ENCODE peak calls at places on chromosomes 16 and 17, in five cellular contexts. One of them, this sample, is unnamed.

GRCh38 chr17:68584904-68585303 is 16.3 kb downstream of the FAM20A start:
- DNase-seq in mucosa of descending colon: no peak
- DNase-seq in posterior vena cava: no peak
- DNase-seq in T-cell: no peak
- DNase-seq in mesothelial cell of epicardium: no peak
- DNase-seq in this sample: no peak

GRCh38 chr16:65414284-65414984 is 292.6 kb upstream of the CDH11 start:
- DNase-seq in posterior vena cava: no peak
- DNase-seq in mesothelial cell of epicardium: no peak
- DNase-seq in mucosa of descending colon: no peak
- DNase-seq in T-cell: no peak
- DNase-seq in this sample: no peak

GRCh38 chr16:3625911-3626732 is 14.7 kb upstream of the SLX4 start:
- DNase-seq in mucosa of descending colon: no peak
- DNase-seq in T-cell: no peak
- DNase-seq in mesothelial cell of epicardium: no peak
- DNase-seq in posterior vena cava: no peak
- DNase-seq in this sample: no peak

GRCh38 chr17:56699186-56699895 is 105.8 kb downstream of the NOG start:
- DNase-seq in posterior vena cava: peak
- DNase-seq in mucosa of descending colon: peak
- DNase-seq in mesothelial cell of epicardium: peak
- DNase-seq in T-cell: no peak
- DNase-seq in this sample: peak

GRCh38 chr16:56641166-56641565 is 2.7 kb downstream of the MT1A start:
- DNase-seq in mucosa of descending colon: no peak
- DNase-seq in mesothelial cell of epicardium: no peak
- DNase-seq in T-cell: no peak
- DNase-seq in posterior vena cava: no peak
- DNase-seq in this sample: no peak

GRCh38 chr17:73323622-73324455 is 12.0 kb upstream of the CDC42EP4 start:
- DNase-seq in T-cell: no peak
- DNase-seq in mucosa of descending colon: no peak
- DNase-seq in mesothelial cell of epicardium: no peak
- DNase-seq in posterior vena cava: no peak
- DNase-seq in this sample: no peak

GRCh38 chr17:72700226-72700625 is 392.3 kb downstream of the SLC39A11 start:
- DNase-seq in mesothelial cell of epicardium: no peak
- DNase-seq in mucosa of descending colon: no peak
- DNase-seq in T-cell: no peak
- DNase-seq in posterior vena cava: peak
- DNase-seq in this sample: no peak

GRCh38 chr16:641326-642188 is at the start of gene MCRIP2:
- DNase-seq in T-cell: peak
- DNase-seq in posterior vena cava: peak
- DNase-seq in mucosa of descending colon: peak
- DNase-seq in mesothelial cell of epicardium: peak
- DNase-seq in this sample: no peak

GRCh38 chr16:24748242-24748641 is 18.8 kb downstream of the TNRC6A start:
- DNase-seq in mucosa of descending colon: no peak
- DNase-seq in mesothelial cell of epicardium: no peak
- DNase-seq in posterior vena cava: no peak
- DNase-seq in T-cell: no peak
- DNase-seq in this sample: peak

GRCh38 chr17:68600881-68601564 is at the start of gene FAM20A:
- DNase-seq in mesothelial cell of epicardium: peak
- DNase-seq in posterior vena cava: peak
- DNase-seq in mucosa of descending colon: peak
- DNase-seq in T-cell: no peak
- DNase-seq in this sample: no peak

GRCh38 chr16:82682757-82683156 is 56.0 kb downstream of the CDH13 start:
- DNase-seq in posterior vena cava: no peak
- DNase-seq in mesothelial cell of epicardium: no peak
- DNase-seq in mucosa of descending colon: no peak
- DNase-seq in T-cell: no peak
- DNase-seq in this sample: peak

GRCh38 chr17:48997827-48998556 is 807 bp downstream of the IGF2BP1 start:
- DNase-seq in posterior vena cava: no peak
- DNase-seq in mesothelial cell of epicardium: peak
- DNase-seq in T-cell: no peak
- DNase-seq in mucosa of descending colon: no peak
- DNase-seq in this sample: no peak